ENCODE peak calls at places on chromosomes 5 and 9, in seven cellular contexts. One of them, this sample, is unnamed.

GRCh38 chr9:96344458-96345180 is 38.9 kb downstream of the SLC35D2 start:
- DNase-seq in caudate nucleus: peak
- DNase-seq in Caki2: peak
- DNase-seq in activated CD8-positive, alpha-beta memory T cell treated with anti-CD3 and anti-CD28 coated beads, Interleukin-2, amount 50 U/mL, for 4 hours: no peak
- DNase-seq in coronary artery: peak
- DNase-seq in astrocyte of the hippocampus: peak
- DNase-seq in progenitor cell of endocrine pancreas: no peak
- DNase-seq in this sample: peak

GRCh38 chr5:62199792-62200716 is 106.0 kb upstream of the KIF2A start:
- DNase-seq in caudate nucleus: no peak
- DNase-seq in Caki2: no peak
- DNase-seq in activated CD8-positive, alpha-beta memory T cell treated with anti-CD3 and anti-CD28 coated beads, Interleukin-2, amount 50 U/mL, for 4 hours: no peak
- DNase-seq in coronary artery: no peak
- DNase-seq in astrocyte of the hippocampus: no peak
- DNase-seq in progenitor cell of endocrine pancreas: no peak
- DNase-seq in this sample: no peak

GRCh38 chr5:151676719-151677118 is 10.0 kb downstream of the SPARC start:
- DNase-seq in caudate nucleus: no peak
- DNase-seq in Caki2: no peak
- DNase-seq in activated CD8-positive, alpha-beta memory T cell treated with anti-CD3 and anti-CD28 coated beads, Interleukin-2, amount 50 U/mL, for 4 hours: no peak
- DNase-seq in coronary artery: no peak
- DNase-seq in astrocyte of the hippocampus: peak
- DNase-seq in progenitor cell of endocrine pancreas: no peak
- DNase-seq in this sample: no peak

GRCh38 chr9:130451509-130452388 is 7.0 kb downstream of the ASS1 start:
- DNase-seq in caudate nucleus: peak
- DNase-seq in Caki2: peak
- DNase-seq in activated CD8-positive, alpha-beta memory T cell treated with anti-CD3 and anti-CD28 coated beads, Interleukin-2, amount 50 U/mL, for 4 hours: no peak
- DNase-seq in coronary artery: peak
- DNase-seq in astrocyte of the hippocampus: peak
- DNase-seq in progenitor cell of endocrine pancreas: no peak
- DNase-seq in this sample: peak

GRCh38 chr5:95390812-95391492 is at the start of gene FAM81B:
- DNase-seq in caudate nucleus: no peak
- DNase-seq in Caki2: no peak
- DNase-seq in activated CD8-positive, alpha-beta memory T cell treated with anti-CD3 and anti-CD28 coated beads, Interleukin-2, amount 50 U/mL, for 4 hours: no peak
- DNase-seq in coronary artery: no peak
- DNase-seq in astrocyte of the hippocampus: peak
- DNase-seq in progenitor cell of endocrine pancreas: no peak
- DNase-seq in this sample: no peak

GRCh38 chr5:112418412-112419049 is 546 bp downstream of the EPB41L4A start:
- DNase-seq in caudate nucleus: no peak
- DNase-seq in Caki2: peak
- DNase-seq in activated CD8-positive, alpha-beta memory T cell treated with anti-CD3 and anti-CD28 coated beads, Interleukin-2, amount 50 U/mL, for 4 hours: no peak
- DNase-seq in coronary artery: no peak
- DNase-seq in astrocyte of the hippocampus: no peak
- DNase-seq in progenitor cell of endocrine pancreas: no peak
- DNase-seq in this sample: no peak

GRCh38 chr9:14140121-14140520 is 173.8 kb downstream of the NFIB start:
- DNase-seq in caudate nucleus: no peak
- DNase-seq in Caki2: no peak
- DNase-seq in activated CD8-positive, alpha-beta memory T cell treated with anti-CD3 and anti-CD28 coated beads, Interleukin-2, amount 50 U/mL, for 4 hours: no peak
- DNase-seq in coronary artery: no peak
- DNase-seq in astrocyte of the hippocampus: peak
- DNase-seq in progenitor cell of endocrine pancreas: no peak
- DNase-seq in this sample: no peak

GRCh38 chr9:94031946-94032345 is 52.3 kb upstream of the PTPDC1 start:
- DNase-seq in caudate nucleus: no peak
- DNase-seq in Caki2: no peak
- DNase-seq in activated CD8-positive, alpha-beta memory T cell treated with anti-CD3 and anti-CD28 coated beads, Interleukin-2, amount 50 U/mL, for 4 hours: no peak
- DNase-seq in coronary artery: no peak
- DNase-seq in astrocyte of the hippocampus: peak
- DNase-seq in progenitor cell of endocrine pancreas: no peak
- DNase-seq in this sample: no peak

GRCh38 chr5:117973785-117974184 is 1014.6 kb downstream of the DTWD2 start:
- DNase-seq in caudate nucleus: no peak
- DNase-seq in Caki2: no peak
- DNase-seq in activated CD8-positive, alpha-beta memory T cell treated with anti-CD3 and anti-CD28 coated beads, Interleukin-2, amount 50 U/mL, for 4 hours: no peak
- DNase-seq in coronary artery: no peak
- DNase-seq in astrocyte of the hippocampus: no peak
- DNase-seq in progenitor cell of endocrine pancreas: no peak
- DNase-seq in this sample: no peak

GRCh38 chr5:63854076-63854475 is 108.2 kb downstream of the HTR1A start:
- DNase-seq in caudate nucleus: no peak
- DNase-seq in Caki2: no peak
- DNase-seq in activated CD8-positive, alpha-beta memory T cell treated with anti-CD3 and anti-CD28 coated beads, Interleukin-2, amount 50 U/mL, for 4 hours: no peak
- DNase-seq in coronary artery: no peak
- DNase-seq in astrocyte of the hippocampus: no peak
- DNase-seq in progenitor cell of endocrine pancreas: no peak
- DNase-seq in this sample: no peak

This sample was measured in epithelial cell of proximal tubule.